ENCODE peak calls at places on chromosomes 6 and 20, in ten cellular contexts. One of them, this sample, is unnamed.

GRCh38 chr6:75233097-75233615 is 10.4 kb downstream of the COX7A2 start:
- DNase-seq in cardiac muscle cell: no peak
- DNase-seq in heart left ventricle: no peak
- DNase-seq in testis: no peak
- DNase-seq in aorta: no peak
- DNase-seq in caudate nucleus: no peak
- DNase-seq in psoas muscle: no peak
- DNase-seq in SJSA1: no peak
- DNase-seq in CD4-positive, alpha-beta memory T cell: no peak
- DNase-seq in GM23248: no peak
- DNase-seq in this sample: no peak

GRCh38 chr6:136677822-136678221 is 114.5 kb downstream of the MAP3K5 start:
- DNase-seq in testis: no peak
- DNase-seq in caudate nucleus: no peak
- DNase-seq in psoas muscle: no peak
- DNase-seq in aorta: no peak
- DNase-seq in cardiac muscle cell: no peak
- DNase-seq in heart left ventricle: no peak
- DNase-seq in SJSA1: no peak
- DNase-seq in GM23248: no peak
- DNase-seq in CD4-positive, alpha-beta memory T cell: no peak
- DNase-seq in this sample: no peak

GRCh38 chr20:62219992-62220665 is at the start of gene HRH3:
- DNase-seq in cardiac muscle cell: peak; percentile 40
- DNase-seq in GM23248: peak; percentile 52
- DNase-seq in psoas muscle: peak; percentile 49
- DNase-seq in heart left ventricle: no peak
- DNase-seq in CD4-positive, alpha-beta memory T cell: peak; percentile 46
- DNase-seq in SJSA1: no peak
- DNase-seq in testis: peak; percentile 54
- DNase-seq in caudate nucleus: no peak
- DNase-seq in aorta: no peak
- DNase-seq in this sample: no peak

GRCh38 chr6:7112741-7113313 is 5.1 kb downstream of the RREB1 start:
- DNase-seq in heart left ventricle: no peak
- DNase-seq in aorta: no peak
- DNase-seq in GM23248: peak; percentile 68
- DNase-seq in SJSA1: no peak
- DNase-seq in caudate nucleus: no peak
- DNase-seq in psoas muscle: no peak
- DNase-seq in testis: peak; percentile 37
- DNase-seq in cardiac muscle cell: no peak
- DNase-seq in CD4-positive, alpha-beta memory T cell: peak; percentile 52
- DNase-seq in this sample: no peak

GRCh38 chr6:144741659-144742058 is 456.5 kb downstream of the UTRN start:
- DNase-seq in aorta: no peak
- DNase-seq in testis: no peak
- DNase-seq in CD4-positive, alpha-beta memory T cell: no peak
- DNase-seq in caudate nucleus: no peak
- DNase-seq in SJSA1: no peak
- DNase-seq in GM23248: no peak
- DNase-seq in cardiac muscle cell: no peak
- DNase-seq in psoas muscle: no peak
- DNase-seq in heart left ventricle: no peak
- DNase-seq in this sample: no peak

GRCh38 chr6:158660331-158660730 is 10.5 kb downstream of the SYTL3 start:
- DNase-seq in heart left ventricle: no peak
- DNase-seq in aorta: no peak
- DNase-seq in cardiac muscle cell: peak; percentile 19
- DNase-seq in psoas muscle: no peak
- DNase-seq in testis: no peak
- DNase-seq in SJSA1: no peak
- DNase-seq in CD4-positive, alpha-beta memory T cell: peak; percentile 61
- DNase-seq in caudate nucleus: no peak
- DNase-seq in GM23248: peak; percentile 41
- DNase-seq in this sample: no peak

GRCh38 chr6:155958550-155958949 is 502.9 kb upstream of the NOX3 start:
- DNase-seq in heart left ventricle: no peak
- DNase-seq in testis: no peak
- DNase-seq in psoas muscle: no peak
- DNase-seq in GM23248: no peak
- DNase-seq in caudate nucleus: no peak
- DNase-seq in SJSA1: no peak
- DNase-seq in aorta: no peak
- DNase-seq in CD4-positive, alpha-beta memory T cell: no peak
- DNase-seq in cardiac muscle cell: no peak
- DNase-seq in this sample: no peak

GRCh38 chr6:132446136-132446535 is 44.9 kb upstream of the MOXD1 start:
- DNase-seq in SJSA1: no peak
- DNase-seq in psoas muscle: no peak
- DNase-seq in CD4-positive, alpha-beta memory T cell: no peak
- DNase-seq in testis: no peak
- DNase-seq in GM23248: no peak
- DNase-seq in heart left ventricle: no peak
- DNase-seq in cardiac muscle cell: no peak
- DNase-seq in aorta: no peak
- DNase-seq in caudate nucleus: no peak
- DNase-seq in this sample: no peak

GRCh38 chr20:61263084-61263695 is 11.1 kb downstream of the CDH4 start:
- DNase-seq in cardiac muscle cell: peak; percentile 22
- DNase-seq in SJSA1: peak; percentile 28
- DNase-seq in CD4-positive, alpha-beta memory T cell: no peak
- DNase-seq in caudate nucleus: no peak
- DNase-seq in aorta: no peak
- DNase-seq in testis: peak; percentile 47
- DNase-seq in psoas muscle: no peak
- DNase-seq in heart left ventricle: no peak
- DNase-seq in GM23248: peak; percentile 40
- DNase-seq in this sample: peak; percentile 5

GRCh38 chr6:169843991-169844390 is 92.6 kb downstream of the ERMARD start:
- DNase-seq in GM23248: no peak
- DNase-seq in psoas muscle: no peak
- DNase-seq in heart left ventricle: no peak
- DNase-seq in testis: no peak
- DNase-seq in caudate nucleus: no peak
- DNase-seq in aorta: no peak
- DNase-seq in SJSA1: no peak
- DNase-seq in cardiac muscle cell: no peak
- DNase-seq in CD4-positive, alpha-beta memory T cell: no peak
- DNase-seq in this sample: no peak

GRCh38 chr20:33233129-33233774 is 2.5 kb upstream of the BPIFA1 start:
- DNase-seq in CD4-positive, alpha-beta memory T cell: no peak
- DNase-seq in testis: no peak
- DNase-seq in SJSA1: no peak
- DNase-seq in aorta: no peak
- DNase-seq in heart left ventricle: no peak
- DNase-seq in caudate nucleus: no peak
- DNase-seq in cardiac muscle cell: no peak
- DNase-seq in GM23248: no peak
- DNase-seq in psoas muscle: no peak
- DNase-seq in this sample: no peak

GRCh38 chr20:3374296-3374695 is 33.2 kb downstream of the DNAAF9 start:
- DNase-seq in aorta: no peak
- DNase-seq in GM23248: peak; percentile 10
- DNase-seq in CD4-positive, alpha-beta memory T cell: no peak
- DNase-seq in cardiac muscle cell: no peak
- DNase-seq in heart left ventricle: no peak
- DNase-seq in caudate nucleus: no peak
- DNase-seq in psoas muscle: no peak
- DNase-seq in testis: no peak
- DNase-seq in SJSA1: no peak
- DNase-seq in this sample: no peak

GRCh38 chr6:139628220-139628619 is 253.8 kb upstream of the CITED2 start:
- DNase-seq in aorta: no peak
- DNase-seq in caudate nucleus: no peak
- DNase-seq in CD4-positive, alpha-beta memory T cell: no peak
- DNase-seq in psoas muscle: no peak
- DNase-seq in heart left ventricle: no peak
- DNase-seq in testis: no peak
- DNase-seq in cardiac muscle cell: no peak
- DNase-seq in SJSA1: no peak
- DNase-seq in GM23248: no peak
- DNase-seq in this sample: no peak

GRCh38 chr6:83270971-83271714 is 78.0 kb downstream of the RWDD2A start:
- DNase-seq in CD4-positive, alpha-beta memory T cell: no peak
- DNase-seq in testis: no peak
- DNase-seq in GM23248: peak; percentile 59
- DNase-seq in SJSA1: peak; percentile 63
- DNase-seq in aorta: no peak
- DNase-seq in cardiac muscle cell: peak; percentile 77
- DNase-seq in heart left ventricle: no peak
- DNase-seq in caudate nucleus: no peak
- DNase-seq in psoas muscle: no peak
- DNase-seq in this sample: no peak

GRCh38 chr6:12129523-12129922 is 117.4 kb downstream of the HIVEP1 start:
- DNase-seq in testis: no peak
- DNase-seq in cardiac muscle cell: no peak
- DNase-seq in SJSA1: no peak
- DNase-seq in caudate nucleus: no peak
- DNase-seq in heart left ventricle: no peak
- DNase-seq in CD4-positive, alpha-beta memory T cell: no peak
- DNase-seq in psoas muscle: no peak
- DNase-seq in GM23248: no peak
- DNase-seq in aorta: no peak
- DNase-seq in this sample: no peak

GRCh38 chr6:12126051-12126450 is 113.9 kb downstream of the HIVEP1 start:
- DNase-seq in psoas muscle: no peak
- DNase-seq in aorta: no peak
- DNase-seq in cardiac muscle cell: no peak
- DNase-seq in SJSA1: no peak
- DNase-seq in GM23248: no peak
- DNase-seq in caudate nucleus: no peak
- DNase-seq in CD4-positive, alpha-beta memory T cell: no peak
- DNase-seq in testis: no peak
- DNase-seq in heart left ventricle: no peak
- DNase-seq in this sample: no peak
- H3K27ac ChIP-seq in psoas muscle: no peak overlapping the region
- H3K27ac ChIP-seq in aorta: no peak overlapping the region
- H3K27ac ChIP-seq in cardiac muscle cell: no peak overlapping the region
- H3K27ac ChIP-seq in SJSA1: no peak overlapping the region
- H3K27ac ChIP-seq in GM23248: no peak overlapping the region
- H3K27ac ChIP-seq in caudate nucleus: no peak overlapping the region
- H3K27ac ChIP-seq in CD4-positive, alpha-beta memory T cell: no peak overlapping the region
- H3K27ac ChIP-seq in testis: no peak overlapping the region
- H3K27ac ChIP-seq in heart left ventricle: no peak overlapping the region
- H3K27ac ChIP-seq in this sample: no peak overlapping the region

DNA sequence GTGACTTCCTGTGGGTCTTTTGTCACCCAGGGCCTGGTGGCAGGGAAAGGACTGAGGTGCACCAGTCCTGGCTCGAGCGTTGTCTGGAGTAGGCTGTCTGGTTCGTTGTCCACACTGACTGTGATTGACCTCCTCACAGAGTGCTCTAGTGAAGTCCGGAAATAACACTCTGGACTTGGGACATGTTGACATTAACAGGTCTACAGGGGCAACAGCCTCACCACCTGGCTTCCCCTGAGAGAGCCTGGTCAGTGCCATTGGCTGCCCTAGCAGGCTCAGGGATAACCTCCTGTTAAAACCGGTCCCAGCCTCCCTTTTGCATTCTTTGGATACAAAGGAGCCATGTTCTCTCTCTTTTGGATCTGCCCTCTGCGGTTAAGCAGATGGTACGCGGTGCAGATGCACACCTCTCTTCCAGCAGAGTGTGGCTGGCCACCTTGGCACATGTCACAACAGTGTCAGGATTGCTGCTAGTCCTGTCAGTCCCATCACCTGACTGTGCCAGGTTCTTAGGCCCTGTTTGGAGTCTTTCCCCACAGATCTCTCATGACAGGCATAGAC is 46.2 kb downstream of the CDS2 start:
- DNase-seq in aorta: no peak
- DNase-seq in heart left ventricle: no peak
- DNase-seq in GM23248: no peak
- DNase-seq in caudate nucleus: no peak
- DNase-seq in SJSA1: no peak
- DNase-seq in psoas muscle: no peak
- DNase-seq in testis: no peak
- DNase-seq in cardiac muscle cell: no peak
- DNase-seq in CD4-positive, alpha-beta memory T cell: no peak
- DNase-seq in this sample: no peak
- H3K27ac ChIP-seq in aorta: no peak overlapping the region
- H3K27ac ChIP-seq in heart left ventricle: peak overlapping the region; percentile 80
- H3K27ac ChIP-seq in GM23248: no peak overlapping the region
- H3K27ac ChIP-seq in caudate nucleus: no peak overlapping the region
- H3K27ac ChIP-seq in SJSA1: no peak overlapping the region
- H3K27ac ChIP-seq in psoas muscle: peak overlapping the region; percentile 63
- H3K27ac ChIP-seq in testis: peak overlapping the region; percentile 39
- H3K27ac ChIP-seq in cardiac muscle cell: peak overlapping the region; percentile 52
- H3K27ac ChIP-seq in CD4-positive, alpha-beta memory T cell: no peak overlapping the region
- H3K27ac ChIP-seq in this sample: peak overlapping the region; percentile 2

GRCh38 chr20:49642808-49643207 is 70.9 kb downstream of the B4GALT5 start:
- DNase-seq in SJSA1: no peak
- DNase-seq in caudate nucleus: no peak
- DNase-seq in CD4-positive, alpha-beta memory T cell: no peak
- DNase-seq in testis: no peak
- DNase-seq in GM23248: no peak
- DNase-seq in heart left ventricle: no peak
- DNase-seq in cardiac muscle cell: no peak
- DNase-seq in aorta: no peak
- DNase-seq in psoas muscle: no peak
- DNase-seq in this sample: no peak
- H3K27ac ChIP-seq in SJSA1: no peak overlapping the region
- H3K27ac ChIP-seq in caudate nucleus: no peak overlapping the region
- H3K27ac ChIP-seq in CD4-positive, alpha-beta memory T cell: no peak overlapping the region
- H3K27ac ChIP-seq in testis: no peak overlapping the region
- H3K27ac ChIP-seq in GM23248: no peak overlapping the region
- H3K27ac ChIP-seq in heart left ventricle: no peak overlapping the region
- H3K27ac ChIP-seq in cardiac muscle cell: peak overlapping the region; percentile 74
- H3K27ac ChIP-seq in aorta: no peak overlapping the region
- H3K27ac ChIP-seq in psoas muscle: peak overlapping the region; percentile 48
- H3K27ac ChIP-seq in this sample: no peak overlapping the region

GRCh38 chr20:36493013-36493800 is 48.1 kb upstream of the MYL9 start:
- DNase-seq in heart left ventricle: no peak
- DNase-seq in testis: no peak
- DNase-seq in caudate nucleus: no peak
- DNase-seq in GM23248: no peak
- DNase-seq in CD4-positive, alpha-beta memory T cell: no peak
- DNase-seq in aorta: no peak
- DNase-seq in psoas muscle: no peak
- DNase-seq in SJSA1: no peak
- DNase-seq in cardiac muscle cell: no peak
- DNase-seq in this sample: no peak

GRCh38 chr20:36493801-36494114 is 47.6 kb upstream of the MYL9 start:
- DNase-seq in CD4-positive, alpha-beta memory T cell: no peak
- DNase-seq in heart left ventricle: peak; percentile 79
- DNase-seq in testis: peak; percentile 85
- DNase-seq in cardiac muscle cell: peak; percentile 76
- DNase-seq in GM23248: peak; percentile 98
- DNase-seq in psoas muscle: peak; percentile 85
- DNase-seq in caudate nucleus: peak; percentile 30
- DNase-seq in aorta: peak; percentile 81
- DNase-seq in SJSA1: no peak
- DNase-seq in this sample: no peak

GRCh38 chr20:36487069-36487468 is 54.2 kb upstream of the MYL9 start:
- DNase-seq in aorta: no peak
- DNase-seq in SJSA1: no peak
- DNase-seq in testis: peak; percentile 67
- DNase-seq in heart left ventricle: no peak
- DNase-seq in psoas muscle: no peak
- DNase-seq in GM23248: no peak
- DNase-seq in caudate nucleus: no peak
- DNase-seq in cardiac muscle cell: no peak
- DNase-seq in CD4-positive, alpha-beta memory T cell: no peak
- DNase-seq in this sample: no peak

GRCh38 chr20:36491901-36492617 is 49.3 kb upstream of the MYL9 start:
- DNase-seq in cardiac muscle cell: peak; percentile 63
- DNase-seq in GM23248: peak; percentile 53
- DNase-seq in testis: no peak
- DNase-seq in SJSA1: no peak
- DNase-seq in aorta: no peak
- DNase-seq in heart left ventricle: no peak
- DNase-seq in caudate nucleus: no peak
- DNase-seq in psoas muscle: no peak
- DNase-seq in CD4-positive, alpha-beta memory T cell: peak; percentile 76
- DNase-seq in this sample: no peak

GRCh38 chr20:36490191-36490590 is 51.1 kb upstream of the MYL9 start:
- DNase-seq in aorta: no peak
- DNase-seq in testis: no peak
- DNase-seq in cardiac muscle cell: peak; percentile 48
- DNase-seq in GM23248: no peak
- DNase-seq in heart left ventricle: no peak
- DNase-seq in SJSA1: no peak
- DNase-seq in caudate nucleus: no peak
- DNase-seq in psoas muscle: no peak
- DNase-seq in CD4-positive, alpha-beta memory T cell: no peak
- DNase-seq in this sample: no peak
- H3K27ac ChIP-seq in aorta: no peak overlapping the region
- H3K27ac ChIP-seq in testis: no peak overlapping the region
- H3K27ac ChIP-seq in cardiac muscle cell: peak overlapping the region; percentile 80
- H3K27ac ChIP-seq in GM23248: peak overlapping the region; percentile 19
- H3K27ac ChIP-seq in heart left ventricle: no peak overlapping the region
- H3K27ac ChIP-seq in SJSA1: no peak overlapping the region
- H3K27ac ChIP-seq in caudate nucleus: peak overlapping the region; percentile 83
- H3K27ac ChIP-seq in psoas muscle: peak overlapping the region; percentile 48
- H3K27ac ChIP-seq in CD4-positive, alpha-beta memory T cell: no peak overlapping the region
- H3K27ac ChIP-seq in this sample: no peak overlapping the region

This sample was measured in substantia nigra.